ENCODE peak calls at places on chromosomes 16 and 17, in ten cellular contexts. V, U, G, D, B, X, E, N, J and F are unnamed samples.

GRCh38 chr17:8192070-8192815 is 2.3 kb upstream of the BORCS6 start:
- DNase-seq in V (peak), U (peak), G (peak), D (peak), B (peak), X (peak), E (peak), N (peak), J (no peak), F (no peak)

GRCh38 chr17:45946841-45947256 is 52.2 kb upstream of the STH start:
- DNase-seq in V (no peak), U (no peak), G (no peak), D (no peak), B (no peak), X (no peak), E (no peak), N (no peak), J (no peak), F (no peak)

GRCh38 chr16:53955221-53955875 is 251.4 kb downstream of the FTO start:
- DNase-seq in V (no peak), U (no peak), G (no peak), D (no peak), B (no peak), X (no peak), E (no peak), N (no peak), J (no peak), F (no peak)

GRCh38 chr16:27220991-27221390 is 17.7 kb downstream of the KDM8 start:
- DNase-seq in V (no peak), U (no peak), G (no peak), D (no peak), B (no peak), X (no peak), E (no peak), N (no peak), J (no peak), F (no peak)

GRCh38 chr17:29008591-29008990 is 2.8 kb upstream of the SEZ6 start:
- DNase-seq in V (no peak), U (no peak), G (no peak), D (no peak), B (no peak), X (no peak), E (no peak), N (no peak), J (no peak), F (no peak)

GRCh38 chr17:30554839-30555751 is 77.9 kb downstream of the GOSR1 start:
- DNase-seq in V (peak), U (no peak), G (peak), D (peak), B (no peak), X (no peak), E (peak), N (no peak), J (no peak), F (no peak)

GRCh38 chr17:49508891-49509587 is 13.9 kb downstream of the NGFR start:
- DNase-seq in V (no peak), U (no peak), G (no peak), D (no peak), B (no peak), X (no peak), E (no peak), N (no peak), J (no peak), F (no peak)

GRCh38 chr16:11152205-11152604 is 103.8 kb downstream of the SOCS1 start:
- DNase-seq in V (no peak), U (no peak), G (peak), D (no peak), B (no peak), X (no peak), E (no peak), N (no peak), J (no peak), F (no peak)

GRCh38 chr16:72875291-72876036 is 172.5 kb downstream of the ZFHX3 start:
- DNase-seq in V (peak), U (no peak), G (no peak), D (no peak), B (peak), X (no peak), E (no peak), N (no peak), J (no peak), F (no peak)

GRCh38 chr17:16301963-16302855 is 51.1 kb downstream of the CENPV start:
- DNase-seq in V (no peak), U (no peak), G (no peak), D (no peak), B (no peak), X (no peak), E (no peak), N (no peak), J (no peak), F (no peak)

GRCh38 chr17:2181206-2181983 is 122.2 kb downstream of the SMG6 start:
- DNase-seq in V (no peak), U (peak), G (peak), D (no peak), B (no peak), X (peak), E (no peak), N (no peak), J (no peak), F (no peak)

GRCh38 chr16:21194771-21195301 is 16.5 kb downstream of the ZP2 start:
- DNase-seq in V (no peak), U (peak), G (no peak), D (no peak), B (no peak), X (no peak), E (no peak), N (no peak), J (no peak), F (no peak)

GRCh38 chr17:32583053-32583452 is 96.3 kb downstream of the CDK5R1 start:
- DNase-seq in V (no peak), U (no peak), G (no peak), D (no peak), B (no peak), X (no peak), E (no peak), N (no peak), J (no peak), F (no peak)

GRCh38 chr16:81137012-81137335 is 40.8 kb upstream of the GCSH start:
- DNase-seq in V (no peak), U (no peak), G (no peak), D (no peak), B (no peak), X (no peak), E (peak), N (no peak), J (no peak), F (no peak)

GRCh38 chr17:78798695-78799559 is 16.9 kb upstream of the CYTH1 start:
- DNase-seq in V (peak), U (peak), G (no peak), D (no peak), B (no peak), X (no peak), E (peak), N (no peak), J (no peak), F (no peak)

GRCh38 chr17:6508026-6508425 is 48.3 kb downstream of the PITPNM3 start:
- DNase-seq in V (no peak), U (no peak), G (no peak), D (no peak), B (no peak), X (no peak), E (no peak), N (no peak), J (no peak), F (no peak)

GRCh38 chr17:63120406-63120805 is 154.4 kb downstream of the TANC2 start:
- DNase-seq in V (no peak), U (no peak), G (no peak), D (no peak), B (no peak), X (no peak), E (no peak), N (no peak), J (no peak), F (no peak)

GRCh38 chr16:26175944-26176343 is 484.2 kb downstream of the HS3ST4 start:
- DNase-seq in V (no peak), U (no peak), G (no peak), D (no peak), B (no peak), X (no peak), E (no peak), N (no peak), J (no peak), F (no peak)

GRCh38 chr16:54750249-54750648 is 180.4 kb upstream of the IRX5 start:
- DNase-seq in V (no peak), U (no peak), G (no peak), D (no peak), B (no peak), X (no peak), E (no peak), N (peak), J (no peak), F (no peak)

GRCh38 chr16:50228364-50228868 is 37.9 kb upstream of the ADCY7 start:
- DNase-seq in V (no peak), U (no peak), G (no peak), D (no peak), B (no peak), X (no peak), E (no peak), N (no peak), J (no peak), F (no peak)

GRCh38 chr17:38852771-38853291 is 690 bp downstream of the RPL23 start:
- DNase-seq in V (no peak), U (no peak), G (no peak), D (no peak), B (no peak), X (no peak), E (no peak), N (no peak), J (no peak), F (peak)

GRCh38 chr17:4420692-4421131 is 13.0 kb upstream of the SPNS3 start:
- DNase-seq in V (peak), U (peak), G (peak), D (peak), B (peak), X (peak), E (peak), N (peak), J (no peak), F (peak)

GRCh38 chr16:88626646-88627045 is 11.7 kb upstream of the IL17C start:
- DNase-seq in V (no peak), U (no peak), G (no peak), D (no peak), B (no peak), X (no peak), E (no peak), N (no peak), J (no peak), F (no peak)

GRCh38 chr16:84501077-84501735 is 3.3 kb downstream of the MEAK7 start:
- DNase-seq in V (no peak), U (peak), G (no peak), D (no peak), B (peak), X (no peak), E (peak), N (no peak), J (no peak), F (no peak)

GRCh38 chr17:80261159-80261894 is 675 bp downstream of the RNF213 start:
- DNase-seq in V (peak), U (peak), G (peak), D (no peak), B (peak), X (no peak), E (peak), N (peak), J (peak), F (peak)

GRCh38 chr16:2091722-2092620 is 43.7 kb downstream of the PKD1 start:
- DNase-seq in V (no peak), U (no peak), G (no peak), D (no peak), B (peak), X (no peak), E (no peak), N (no peak), J (no peak), F (no peak)

GRCh38 chr16:1791943-1792812 is 1.3 kb downstream of the IGFALS start:
- DNase-seq in V (no peak), U (no peak), G (no peak), D (no peak), B (no peak), X (no peak), E (no peak), N (no peak), J (no peak), F (no peak)